ENCODE peak calls at places on chromosome 22, in eight cellular contexts. U is right atrium auricular region, P is AG10803, Q is MM.1S, D is OCI-LY7, T is mesothelial cell of epicardium, B is spleen, L is fibroblast of villous mesenchyme. Y is an unnamed sample.
A peak's percentile ranks its signal among the peaks of the same experiment; 100 is the strongest.

GRCh38 chr22:48098243-48098935 is 1335.9 kb downstream of the TBC1D22A start:
- DNase-seq in U (no peak), P (no peak), L (no peak), T (no peak), D (peak; percentile 96), B (no peak), Q (peak; percentile 97), Y (no peak)

GRCh38 chr22:25182131-25183110 is 17.2 kb upstream of the CRYBB3 start:
- DNase-seq in U (no peak), L (no peak), D (no peak), B (no peak), T (no peak), P (peak; percentile 12), Q (no peak), Y (no peak)

GRCh38 chr22:24695958-24696511 is 78.5 kb downstream of the PIWIL3 start:
- DNase-seq in Q (peak; percentile 12), P (no peak), U (no peak), L (peak; percentile 68), D (no peak), B (no peak), T (no peak), Y (no peak)

GRCh38 chr22:28560005-28560742 is 119.5 kb downstream of the TTC28 start:
- DNase-seq in L (peak; percentile 96), T (no peak), D (no peak), B (no peak), U (no peak), Q (no peak), P (peak; percentile 64), Y (no peak)

GRCh38 chr22:45353816-45354215 is 44.1 kb downstream of the FAM118A start:
- DNase-seq in D (no peak), Q (no peak), B (no peak), L (no peak), T (no peak), P (no peak), U (no peak), Y (no peak)

GRCh38 chr22:37999640-38000272 is 15.4 kb upstream of the SOX10 start:
- DNase-seq in B (no peak), P (peak; percentile 11), U (no peak), T (no peak), Q (no peak), L (peak; percentile 46), D (peak; percentile 4), Y (no peak)

GRCh38 chr22:46378499-46379300 is 43.2 kb downstream of the TRMU start:
- DNase-seq in P (no peak), Q (no peak), L (no peak), D (no peak), T (no peak), U (no peak), B (no peak), Y (no peak)

GRCh38 chr22:29148036-29148435 is 57.7 kb upstream of the EMID1 start:
- DNase-seq in U (no peak), P (no peak), B (peak; percentile 56), T (no peak), L (no peak), D (no peak), Q (no peak), Y (no peak)

GRCh38 chr22:27462190-27462589 is 339.4 kb downstream of the MN1 start:
- DNase-seq in T (no peak), U (no peak), P (peak; percentile 83), L (no peak), D (no peak), B (no peak), Q (no peak), Y (no peak)

GRCh38 chr22:19568337-19569311 is 44.4 kb upstream of the CLDN5 start:
- DNase-seq in U (no peak), L (peak; percentile 79), P (peak; percentile 94), B (no peak), T (no peak), D (no peak), Q (no peak), Y (no peak)

GRCh38 chr22:17476838-17477237 is 86.5 kb upstream of the SLC25A18 start:
- DNase-seq in D (no peak), Q (no peak), T (no peak), B (no peak), U (no peak), L (peak; percentile 6), P (no peak), Y (no peak)

GRCh38 chr22:20319041-20319744 is 667 bp downstream of the DGCR6L start:
- DNase-seq in D (peak; percentile 37), T (no peak), Q (peak; percentile 32), L (peak; percentile 19), P (no peak), B (peak; percentile 56), U (peak; percentile 55), Y (peak; percentile 37)

GRCh38 chr22:50282361-50283144 is 12.4 kb upstream of the MAPK11 start:
- DNase-seq in P (peak; percentile 68), T (peak; percentile 79), Q (no peak), U (no peak), B (no peak), D (no peak), L (peak; percentile 57), Y (no peak)

GRCh38 chr22:47188337-47189055 is 426.0 kb downstream of the TBC1D22A start:
- DNase-seq in Q (no peak), T (no peak), L (no peak), P (no peak), D (no peak), B (peak; percentile 41), U (no peak), Y (no peak)

GRCh38 chr22:38172489-38173155 is 9.0 kb downstream of the PLA2G6 start:
- DNase-seq in P (peak; percentile 40), B (peak; percentile 84), Q (no peak), U (peak; percentile 83), T (no peak), D (no peak), L (no peak), Y (no peak)

GRCh38 chr22:19085233-19086043 is 36.8 kb downstream of the DGCR2 start:
- DNase-seq in D (peak; percentile 85), P (peak; percentile 50), T (no peak), U (peak; percentile 38), B (no peak), L (peak; percentile 37), Q (peak; percentile 28), Y (no peak)

GRCh38 chr22:22769434-22770279 is 118.0 kb upstream of the IGLL5 start:
- DNase-seq in B (no peak), T (peak; percentile 6), Q (no peak), L (no peak), D (no peak), P (no peak), U (peak; percentile 4), Y (no peak)

GRCh38 chr22:22771696-22772377 is 115.8 kb upstream of the IGLL5 start:
- DNase-seq in U (peak; percentile 18), T (peak; percentile 16), D (no peak), L (no peak), P (no peak), Q (no peak), B (no peak), Y (no peak)

GRCh38 chr22:22768885-22769284 is 118.7 kb upstream of the IGLL5 start:
- DNase-seq in Q (no peak), L (no peak), P (no peak), D (no peak), T (peak; percentile 33), B (no peak), U (no peak), Y (no peak)

GRCh38 chr22:22770881-22771280 is 116.7 kb upstream of the IGLL5 start:
- DNase-seq in L (no peak), B (no peak), D (no peak), U (peak; percentile 11), P (no peak), T (no peak), Q (no peak), Y (no peak)

DNA sequence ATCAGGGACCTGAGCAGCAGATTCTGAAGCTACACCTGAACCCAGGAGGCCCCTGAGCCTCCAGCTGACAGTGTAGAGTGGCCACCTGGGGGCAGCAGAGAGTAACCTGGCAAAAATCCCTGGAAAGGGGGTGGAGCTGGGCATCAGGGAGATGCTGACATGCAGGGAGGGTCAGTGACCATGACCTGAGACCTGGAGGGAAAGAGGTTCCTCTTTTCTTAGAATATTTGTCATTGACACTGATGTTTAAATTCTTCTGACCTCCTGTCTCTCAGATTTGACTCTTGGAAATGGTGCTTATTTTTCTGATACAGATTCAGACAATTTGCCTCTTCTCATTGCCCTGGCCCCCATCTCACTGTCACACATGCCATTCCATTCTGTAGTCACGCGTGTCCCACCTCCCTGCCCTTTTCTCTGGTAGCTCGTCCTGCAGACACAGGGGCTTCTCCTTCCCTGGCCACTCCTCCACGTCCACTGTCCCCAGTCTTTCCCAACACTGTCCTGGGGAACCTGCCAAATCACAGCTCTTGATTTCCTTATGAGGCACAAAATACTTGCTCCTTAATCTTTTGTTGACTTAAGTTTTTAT is 117.2 kb upstream of the IGLL5 start:
- DNase-seq in T (peak; percentile 69), Q (no peak), P (no peak), U (peak; percentile 58), B (no peak), D (peak; percentile 59), L (peak; percentile 20), Y (no peak)
- TF ChIP-seq CTCF in T (peak; percentile 56), Q (peak; percentile 65), P (peak; percentile 70), U (peak; percentile 65), B (peak; percentile 73), D (peak; percentile 93), L (peak; percentile 81), Y (peak; percentile 20)

DNA sequence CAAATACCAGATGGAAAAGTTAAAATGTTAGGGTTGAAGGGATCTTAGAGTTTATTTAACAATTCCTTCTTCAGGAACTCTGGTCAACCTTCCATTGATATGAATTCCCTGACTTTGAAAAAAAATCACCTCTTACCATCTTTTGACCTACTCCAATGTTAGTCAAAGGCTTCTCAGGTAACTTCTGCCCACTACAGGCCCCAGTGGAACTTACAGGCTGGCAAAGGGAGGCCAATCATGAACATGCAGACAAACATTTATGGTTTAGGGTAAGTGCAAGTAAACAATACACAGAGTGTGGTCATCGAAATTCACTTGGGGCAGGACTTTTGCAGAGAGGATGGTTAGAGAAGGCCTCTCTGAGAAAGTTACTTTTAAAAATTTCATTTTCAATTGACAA is 45.1 kb downstream of the SYN3 start:
- DNase-seq in D (no peak), T (no peak), L (no peak), B (no peak), Q (no peak), P (no peak), U (no peak), Y (no peak)
- TF ChIP-seq CTCF in D (peak; percentile 58), T (no peak), L (no peak), B (no peak), Q (no peak), P (no peak), U (no peak), Y (no peak)

GRCh38 chr22:31943206-31943975 is 944 bp upstream of the YWHAH start:
- DNase-seq in D (no peak), U (no peak), Q (no peak), L (no peak), P (no peak), T (no peak), B (peak; percentile 74), Y (no peak)
- TF ChIP-seq CTCF in D (no peak), U (no peak), Q (no peak), L (no peak), P (no peak), T (no peak), B (no peak), Y (no peak)

DNA sequence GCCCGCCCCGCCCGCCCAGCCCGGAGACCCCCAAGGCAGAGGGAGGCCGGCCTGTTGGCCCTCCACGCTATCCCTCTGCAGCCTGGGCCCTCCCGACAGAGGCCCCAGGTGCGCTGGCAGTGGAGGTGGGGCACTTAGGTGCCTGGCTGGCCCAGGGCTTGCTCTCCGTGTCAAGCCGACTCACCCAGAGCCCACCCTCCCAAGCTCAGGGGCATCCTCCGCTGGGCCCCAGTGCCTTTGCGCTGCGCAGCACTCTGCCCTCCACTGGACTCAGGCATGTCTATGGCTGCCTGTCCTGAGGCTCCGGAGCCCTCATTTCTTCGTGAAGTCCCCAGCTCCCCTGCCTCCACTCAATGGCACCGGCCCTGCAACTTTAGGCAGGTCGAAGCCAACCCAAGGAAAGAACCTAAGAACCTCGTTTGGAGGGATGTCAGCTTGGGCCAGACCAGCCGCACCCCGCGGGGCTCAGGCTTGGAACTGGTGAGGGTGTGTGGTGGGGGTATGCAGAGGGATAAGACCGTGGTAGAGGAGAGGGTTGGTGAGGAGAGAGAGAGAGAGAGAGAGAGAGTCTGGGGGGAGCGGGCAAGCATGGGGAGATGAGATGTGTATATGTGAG is 6.1 kb downstream of the SMIM45 start:
- DNase-seq in L (no peak), U (no peak), Q (no peak), D (no peak), B (no peak), P (no peak), T (no peak), Y (no peak)
- TF ChIP-seq CTCF in L (no peak), U (peak; percentile 22), Q (no peak), D (no peak), B (peak; percentile 28), P (no peak), T (peak; percentile 58), Y (peak; percentile 12)

Y was measured in activated B cell treated with CpG ODN at 0.5 μM for 24 hours.